ENCODE peak calls at places on chromosomes 6 and 20, in six cellular contexts. One of them, this sample, is unnamed.

GRCh38 chr6:168609026-168609685 is 168.2 kb downstream of the SMOC2 start:
- DNase-seq in fibroblast of mammary gland: no peak
- DNase-seq in ELR: no peak
- DNase-seq in ureter: no peak
- DNase-seq in NCI-H1436 treated with DMSO at 0.1 percent for 48 hours: no peak
- DNase-seq in occipital lobe: no peak
- DNase-seq in this sample: no peak

GRCh38 chr6:105051941-105052471 is 95.1 kb downstream of the LIN28B start:
- DNase-seq in fibroblast of mammary gland: peak; percentile 30
- DNase-seq in ELR: peak; percentile 41
- DNase-seq in ureter: no peak
- DNase-seq in NCI-H1436 treated with DMSO at 0.1 percent for 48 hours: no peak
- DNase-seq in occipital lobe: no peak
- DNase-seq in this sample: no peak

GRCh38 chr6:39104528-39104927 is 10.5 kb downstream of the SAYSD1 start:
- DNase-seq in fibroblast of mammary gland: no peak
- DNase-seq in ELR: no peak
- DNase-seq in ureter: no peak
- DNase-seq in NCI-H1436 treated with DMSO at 0.1 percent for 48 hours: no peak
- DNase-seq in occipital lobe: no peak
- DNase-seq in this sample: no peak

GRCh38 chr6:1381397-1382330 is 7.7 kb upstream of the FOXF2 start:
- DNase-seq in fibroblast of mammary gland: no peak
- DNase-seq in ELR: peak; percentile 58
- DNase-seq in ureter: no peak
- DNase-seq in NCI-H1436 treated with DMSO at 0.1 percent for 48 hours: no peak
- DNase-seq in occipital lobe: no peak
- DNase-seq in this sample: peak; percentile 69

GRCh38 chr20:46264391-46265266 is 43.7 kb downstream of the CDH22 start:
- DNase-seq in fibroblast of mammary gland: no peak
- DNase-seq in ELR: no peak
- DNase-seq in ureter: no peak
- DNase-seq in NCI-H1436 treated with DMSO at 0.1 percent for 48 hours: no peak
- DNase-seq in occipital lobe: no peak
- DNase-seq in this sample: no peak

GRCh38 chr6:157535354-157536217 is 154.6 kb downstream of the ZDHHC14 start:
- DNase-seq in fibroblast of mammary gland: peak; percentile 84
- DNase-seq in ELR: peak; percentile 88
- DNase-seq in ureter: no peak
- DNase-seq in NCI-H1436 treated with DMSO at 0.1 percent for 48 hours: no peak
- DNase-seq in occipital lobe: no peak
- DNase-seq in this sample: no peak

GRCh38 chr20:32018269-32019155 is 8.3 kb downstream of the CCM2L start:
- DNase-seq in fibroblast of mammary gland: no peak
- DNase-seq in ELR: peak; percentile 30
- DNase-seq in ureter: peak; percentile 54
- DNase-seq in NCI-H1436 treated with DMSO at 0.1 percent for 48 hours: no peak
- DNase-seq in occipital lobe: no peak
- DNase-seq in this sample: peak; percentile 51

GRCh38 chr6:144768676-144769599 is 483.8 kb downstream of the UTRN start:
- DNase-seq in fibroblast of mammary gland: peak; percentile 10
- DNase-seq in ELR: no peak
- DNase-seq in ureter: no peak
- DNase-seq in NCI-H1436 treated with DMSO at 0.1 percent for 48 hours: peak; percentile 61
- DNase-seq in occipital lobe: no peak
- DNase-seq in this sample: peak; percentile 21

GRCh38 chr6:159505140-159505922 is 187.7 kb downstream of the SOD2 start:
- DNase-seq in fibroblast of mammary gland: no peak
- DNase-seq in ELR: no peak
- DNase-seq in ureter: no peak
- DNase-seq in NCI-H1436 treated with DMSO at 0.1 percent for 48 hours: no peak
- DNase-seq in occipital lobe: no peak
- DNase-seq in this sample: peak; percentile 55

GRCh38 chr20:25654487-25654886 is 30.7 kb upstream of the NANP start:
- DNase-seq in fibroblast of mammary gland: no peak
- DNase-seq in ELR: no peak
- DNase-seq in ureter: no peak
- DNase-seq in NCI-H1436 treated with DMSO at 0.1 percent for 48 hours: no peak
- DNase-seq in occipital lobe: no peak
- DNase-seq in this sample: no peak

GRCh38 chr6:119565893-119566292 is 216.3 kb upstream of the MAN1A1 start:
- DNase-seq in fibroblast of mammary gland: no peak
- DNase-seq in ELR: no peak
- DNase-seq in ureter: no peak
- DNase-seq in NCI-H1436 treated with DMSO at 0.1 percent for 48 hours: no peak
- DNase-seq in occipital lobe: no peak
- DNase-seq in this sample: no peak

GRCh38 chr20:32536861-32537656 is 48.1 kb downstream of the NOL4L start:
- DNase-seq in fibroblast of mammary gland: no peak
- DNase-seq in ELR: no peak
- DNase-seq in ureter: peak; percentile 85
- DNase-seq in NCI-H1436 treated with DMSO at 0.1 percent for 48 hours: peak; percentile 83
- DNase-seq in occipital lobe: no peak
- DNase-seq in this sample: peak; percentile 55

GRCh38 chr6:53041356-53041755 is 23.8 kb upstream of the FBXO9 start:
- DNase-seq in fibroblast of mammary gland: peak; percentile 61
- DNase-seq in ELR: peak; percentile 61
- DNase-seq in ureter: no peak
- DNase-seq in NCI-H1436 treated with DMSO at 0.1 percent for 48 hours: no peak
- DNase-seq in occipital lobe: no peak
- DNase-seq in this sample: no peak

GRCh38 chr20:21936720-21937380 is 231.4 kb downstream of the PAX1 start:
- DNase-seq in fibroblast of mammary gland: peak; percentile 23
- DNase-seq in ELR: no peak
- DNase-seq in ureter: no peak
- DNase-seq in NCI-H1436 treated with DMSO at 0.1 percent for 48 hours: no peak
- DNase-seq in occipital lobe: no peak
- DNase-seq in this sample: no peak

GRCh38 chr6:170436209-170436809 is 116.8 kb downstream of the PSMB1 start:
- DNase-seq in fibroblast of mammary gland: no peak
- DNase-seq in ELR: no peak
- DNase-seq in ureter: no peak
- DNase-seq in NCI-H1436 treated with DMSO at 0.1 percent for 48 hours: no peak
- DNase-seq in occipital lobe: no peak
- DNase-seq in this sample: no peak

GRCh38 chr6:55492259-55492658 is 86.7 kb downstream of the HMGCLL1 start:
- DNase-seq in fibroblast of mammary gland: no peak
- DNase-seq in ELR: no peak
- DNase-seq in ureter: no peak
- DNase-seq in NCI-H1436 treated with DMSO at 0.1 percent for 48 hours: no peak
- DNase-seq in occipital lobe: no peak
- DNase-seq in this sample: no peak

GRCh38 chr6:128882991-128883571 is at the start of gene LAMA2:
- DNase-seq in fibroblast of mammary gland: peak; percentile 73
- DNase-seq in ELR: peak; percentile 72
- DNase-seq in ureter: peak; percentile 78
- DNase-seq in NCI-H1436 treated with DMSO at 0.1 percent for 48 hours: no peak
- DNase-seq in occipital lobe: peak; percentile 38
- DNase-seq in this sample: peak; percentile 92

GRCh38 chr6:137414599-137414998 is 79.6 kb downstream of the OLIG3 start:
- DNase-seq in fibroblast of mammary gland: no peak
- DNase-seq in ELR: no peak
- DNase-seq in ureter: no peak
- DNase-seq in NCI-H1436 treated with DMSO at 0.1 percent for 48 hours: no peak
- DNase-seq in occipital lobe: no peak
- DNase-seq in this sample: no peak

GRCh38 chr20:23235173-23236027 is 115.2 kb upstream of the NXT1 start:
- DNase-seq in fibroblast of mammary gland: peak; percentile 74
- DNase-seq in ELR: peak; percentile 55
- DNase-seq in ureter: peak; percentile 62
- DNase-seq in NCI-H1436 treated with DMSO at 0.1 percent for 48 hours: no peak
- DNase-seq in occipital lobe: no peak
- DNase-seq in this sample: peak; percentile 84

GRCh38 chr6:113903666-113904330 is 46.7 kb downstream of the MARCKS start:
- DNase-seq in fibroblast of mammary gland: peak; percentile 20
- DNase-seq in ELR: peak; percentile 41
- DNase-seq in ureter: peak; percentile 50
- DNase-seq in NCI-H1436 treated with DMSO at 0.1 percent for 48 hours: no peak
- DNase-seq in occipital lobe: no peak
- DNase-seq in this sample: peak; percentile 61

GRCh38 chr6:105784179-105784578 is 302.0 kb upstream of the PRDM1 start:
- DNase-seq in fibroblast of mammary gland: no peak
- DNase-seq in ELR: peak; percentile 54
- DNase-seq in ureter: no peak
- DNase-seq in NCI-H1436 treated with DMSO at 0.1 percent for 48 hours: no peak
- DNase-seq in occipital lobe: no peak
- DNase-seq in this sample: no peak

GRCh38 chr6:37602360-37602759 is 95.3 kb downstream of the MDGA1 start:
- DNase-seq in fibroblast of mammary gland: peak; percentile 35
- DNase-seq in ELR: peak; percentile 40
- DNase-seq in ureter: no peak
- DNase-seq in NCI-H1436 treated with DMSO at 0.1 percent for 48 hours: no peak
- DNase-seq in occipital lobe: no peak
- DNase-seq in this sample: no peak

GRCh38 chr20:63735859-63736718 is at the start of gene LIME1:
- DNase-seq in fibroblast of mammary gland: no peak
- DNase-seq in ELR: no peak
- DNase-seq in ureter: no peak
- DNase-seq in NCI-H1436 treated with DMSO at 0.1 percent for 48 hours: no peak
- DNase-seq in occipital lobe: no peak
- DNase-seq in this sample: no peak

GRCh38 chr20:56924316-56924975 is 295.3 kb downstream of the TFAP2C start:
- DNase-seq in fibroblast of mammary gland: no peak
- DNase-seq in ELR: no peak
- DNase-seq in ureter: no peak
- DNase-seq in NCI-H1436 treated with DMSO at 0.1 percent for 48 hours: no peak
- DNase-seq in occipital lobe: no peak
- DNase-seq in this sample: no peak

GRCh38 chr6:143675946-143676345 is 1.8 kb upstream of the PHACTR2 start:
- DNase-seq in fibroblast of mammary gland: peak; percentile 53
- DNase-seq in ELR: peak; percentile 43
- DNase-seq in ureter: no peak
- DNase-seq in NCI-H1436 treated with DMSO at 0.1 percent for 48 hours: no peak
- DNase-seq in occipital lobe: no peak
- DNase-seq in this sample: no peak

GRCh38 chr20:50246367-50247195 is 56.0 kb downstream of the CEBPB start:
- DNase-seq in fibroblast of mammary gland: no peak
- DNase-seq in ELR: no peak
- DNase-seq in ureter: peak; percentile 65
- DNase-seq in NCI-H1436 treated with DMSO at 0.1 percent for 48 hours: no peak
- DNase-seq in occipital lobe: no peak
- DNase-seq in this sample: no peak

GRCh38 chr6:123640567-123641187 is 3.9 kb upstream of the TRDN start:
- DNase-seq in fibroblast of mammary gland: no peak
- DNase-seq in ELR: peak; percentile 28
- DNase-seq in ureter: no peak
- DNase-seq in NCI-H1436 treated with DMSO at 0.1 percent for 48 hours: no peak
- DNase-seq in occipital lobe: no peak
- DNase-seq in this sample: no peak

GRCh38 chr20:44223721-44224120 is 13.2 kb upstream of the OSER1 start:
- DNase-seq in fibroblast of mammary gland: no peak
- DNase-seq in ELR: no peak
- DNase-seq in ureter: no peak
- DNase-seq in NCI-H1436 treated with DMSO at 0.1 percent for 48 hours: no peak
- DNase-seq in occipital lobe: no peak
- DNase-seq in this sample: no peak

GRCh38 chr20:19909696-19910095 is 107.5 kb upstream of the NAA20 start:
- DNase-seq in fibroblast of mammary gland: no peak
- DNase-seq in ELR: no peak
- DNase-seq in ureter: no peak
- DNase-seq in NCI-H1436 treated with DMSO at 0.1 percent for 48 hours: no peak
- DNase-seq in occipital lobe: peak; percentile 10
- DNase-seq in this sample: peak; percentile 45

GRCh38 chr6:113203135-113203534 is 654.0 kb upstream of the MARCKS start:
- DNase-seq in fibroblast of mammary gland: no peak
- DNase-seq in ELR: no peak
- DNase-seq in ureter: no peak
- DNase-seq in NCI-H1436 treated with DMSO at 0.1 percent for 48 hours: no peak
- DNase-seq in occipital lobe: no peak
- DNase-seq in this sample: no peak

GRCh38 chr6:105835373-105835772 is 250.8 kb upstream of the PRDM1 start:
- DNase-seq in fibroblast of mammary gland: peak; percentile 54
- DNase-seq in ELR: peak; percentile 60
- DNase-seq in ureter: no peak
- DNase-seq in NCI-H1436 treated with DMSO at 0.1 percent for 48 hours: no peak
- DNase-seq in occipital lobe: no peak
- DNase-seq in this sample: no peak

GRCh38 chr6:32298632-32299336 is 72.9 kb downstream of the TSBP1 start:
- DNase-seq in fibroblast of mammary gland: peak; percentile 14
- DNase-seq in ELR: peak; percentile 83
- DNase-seq in ureter: no peak
- DNase-seq in NCI-H1436 treated with DMSO at 0.1 percent for 48 hours: no peak
- DNase-seq in occipital lobe: no peak
- DNase-seq in this sample: no peak

GRCh38 chr6:166940643-166941068 is 15.7 kb downstream of the RNASET2 start:
- DNase-seq in fibroblast of mammary gland: peak; percentile 46
- DNase-seq in ELR: peak; percentile 82
- DNase-seq in ureter: no peak
- DNase-seq in NCI-H1436 treated with DMSO at 0.1 percent for 48 hours: no peak
- DNase-seq in occipital lobe: no peak
- DNase-seq in this sample: no peak

GRCh38 chr6:7215140-7215539 is 97.9 kb downstream of the SSR1 start:
- DNase-seq in fibroblast of mammary gland: peak; percentile 58
- DNase-seq in ELR: peak; percentile 77
- DNase-seq in ureter: no peak
- DNase-seq in NCI-H1436 treated with DMSO at 0.1 percent for 48 hours: no peak
- DNase-seq in occipital lobe: no peak
- DNase-seq in this sample: no peak

GRCh38 chr6:72811971-72812421 is 190.1 kb downstream of the KCNQ5 start:
- DNase-seq in fibroblast of mammary gland: peak; percentile 49
- DNase-seq in ELR: peak; percentile 90
- DNase-seq in ureter: no peak
- DNase-seq in NCI-H1436 treated with DMSO at 0.1 percent for 48 hours: no peak
- DNase-seq in occipital lobe: no peak
- DNase-seq in this sample: no peak

GRCh38 chr6:3419624-3420272 is 37.1 kb downstream of the SLC22A23 start:
- DNase-seq in fibroblast of mammary gland: peak; percentile 93
- DNase-seq in ELR: peak; percentile 70
- DNase-seq in ureter: no peak
- DNase-seq in NCI-H1436 treated with DMSO at 0.1 percent for 48 hours: no peak
- DNase-seq in occipital lobe: no peak
- DNase-seq in this sample: no peak

GRCh38 chr6:113495521-113495920 is 361.6 kb upstream of the MARCKS start:
- DNase-seq in fibroblast of mammary gland: peak; percentile 81
- DNase-seq in ELR: peak; percentile 90
- DNase-seq in ureter: no peak
- DNase-seq in NCI-H1436 treated with DMSO at 0.1 percent for 48 hours: no peak
- DNase-seq in occipital lobe: no peak
- DNase-seq in this sample: no peak